ENCODE peak calls at places on chromosomes 4 and X, in six cellular contexts. V is ELR, Z is glutamatergic neuron, Q is IMR-90, W is GM12891, J is pancreas. H is an unnamed sample.

GRCh38 chrX:44507292-44507691 is 35.4 kb downstream of the FUNDC1 start:
- DNase-seq in Q (no peak), W (no peak), J (no peak), V (no peak), Z (no peak), H (no peak)

GRCh38 chr4:13537832-13538177 is 6.5 kb downstream of the NKX3-2 start:
- DNase-seq in J (no peak), W (no peak), Q (no peak), Z (no peak), V (no peak), H (no peak)

GRCh38 chr4:1309261-1310010 is 19.7 kb downstream of the MAEA start:
- DNase-seq in J (peak; percentile 70), Q (peak; percentile 94), W (peak; percentile 97), V (peak; percentile 88), Z (peak; percentile 87), H (peak; percentile 83)

GRCh38 chrX:106976416-106976815 is 23.6 kb downstream of the MORC4 start:
- DNase-seq in Z (no peak), W (no peak), J (no peak), Q (no peak), V (no peak), H (no peak)

GRCh38 chrX:17679820-17680219 is 57.5 kb upstream of the SCML1 start:
- DNase-seq in J (no peak), V (no peak), Q (no peak), Z (no peak), W (no peak), H (no peak)

GRCh38 chr4:95124906-95125504 is 367.2 kb downstream of the BMPR1B start:
- DNase-seq in Q (peak; percentile 76), Z (no peak), W (no peak), V (peak; percentile 46), J (no peak), H (no peak)

GRCh38 chrX:130091976-130092522 is 18.2 kb downstream of the ELF4 start:
- DNase-seq in W (peak; percentile 78), V (no peak), J (no peak), Z (no peak), Q (no peak), H (no peak)

GRCh38 chrX:133726642-133727041 is 258.8 kb downstream of the GPC3 start:
- DNase-seq in W (no peak), Z (no peak), V (no peak), J (no peak), Q (no peak), H (no peak)

GRCh38 chrX:53323196-53323595 is 41.8 kb upstream of the IQSEC2 start:
- DNase-seq in Z (no peak), J (no peak), W (no peak), Q (no peak), V (no peak), H (no peak)

GRCh38 chr4:40216622-40217366 is 20.0 kb downstream of the RHOH start:
- DNase-seq in Q (no peak), J (no peak), V (no peak), Z (no peak), W (no peak), H (no peak)

GRCh38 chrX:2371026-2371778 is 129.6 kb downstream of the DHRSX start:
- DNase-seq in Z (no peak), V (no peak), J (no peak), Q (no peak), W (no peak), H (no peak)

GRCh38 chrX:10235851-10236250 is 79.1 kb downstream of the CLCN4 start:
- DNase-seq in Q (peak; percentile 76), J (no peak), Z (no peak), V (peak; percentile 38), W (no peak), H (no peak)

GRCh38 chrX:13837290-13837745 is 20.4 kb upstream of the GPM6B start:
- DNase-seq in J (no peak), Q (no peak), W (no peak), Z (peak; percentile 35), V (no peak), H (peak; percentile 14)

GRCh38 chr4:8156617-8157016 is 2.0 kb downstream of the ABLIM2 start:
- DNase-seq in V (no peak), W (no peak), Q (no peak), J (no peak), Z (no peak), H (no peak)

GRCh38 chrX:15214614-15215013 is 55.3 kb downstream of the ASB9 start:
- DNase-seq in V (peak; percentile 9), Z (no peak), J (no peak), Q (no peak), W (no peak), H (no peak)

GRCh38 chr4:17055788-17056187 is 157.3 kb upstream of the LDB2 start:
- DNase-seq in Z (no peak), V (peak; percentile 93), J (no peak), W (no peak), Q (peak; percentile 97), H (no peak)